ENCODE peak calls at places on chromosomes 11 and 22, in five cellular contexts. One of them, this sample, is unnamed. For H3K4me1, the result is how much of the 10 kb centered on the place peaks cover.

GRCh38 chr11:117881217-117881616 is 4.8 kb upstream of the FXYD6 start:
- DNase-seq in K562: no peak
- DNase-seq in A549: no peak
- DNase-seq in HepG2: no peak
- DNase-seq in GM12878: no peak
- DNase-seq in this sample: no peak

GRCh38 chr22:26669060-26669481 is 11.7 kb downstream of the MIAT start:
- DNase-seq in A549: peak
- DNase-seq in HepG2: peak
- DNase-seq in GM12878: no peak
- DNase-seq in K562: no peak
- DNase-seq in this sample: peak

GRCh38 chr11:119975561-119976152 is 162.3 kb downstream of the TRIM29 start:
- DNase-seq in A549: no peak
- DNase-seq in HepG2: no peak
- DNase-seq in GM12878: no peak
- DNase-seq in K562: no peak
- DNase-seq in this sample: no peak

GRCh38 chr22:38347944-38348750 is 30.9 kb upstream of the CSNK1E start:
- DNase-seq in K562: no peak
- DNase-seq in GM12878: no peak
- DNase-seq in A549: no peak
- DNase-seq in HepG2: no peak
- DNase-seq in this sample: no peak

GRCh38 chr11:35363246-35364100 is 55.9 kb downstream of the SLC1A2 start:
- DNase-seq in K562: no peak
- DNase-seq in GM12878: no peak
- DNase-seq in HepG2: no peak
- DNase-seq in A549: no peak
- DNase-seq in this sample: no peak

GRCh38 chr11:131889146-131889577 is 518.7 kb downstream of the NTM start:
- DNase-seq in HepG2: no peak
- DNase-seq in K562: no peak
- DNase-seq in GM12878: peak
- DNase-seq in A549: no peak
- DNase-seq in this sample: no peak

GRCh38 chr11:14270690-14271542 is 88.1 kb downstream of the RRAS2 start:
- DNase-seq in A549: no peak
- DNase-seq in GM12878: peak
- DNase-seq in K562: peak
- DNase-seq in HepG2: no peak
- DNase-seq in this sample: no peak

GRCh38 chr22:37517826-37518450 is 1.3 kb downstream of the CARD10 start:
- DNase-seq in A549: no peak
- DNase-seq in GM12878: no peak
- DNase-seq in HepG2: no peak
- DNase-seq in K562: no peak
- DNase-seq in this sample: no peak

GRCh38 chr11:86174101-86175046 is 70.2 kb upstream of the EED start:
- DNase-seq in GM12878: no peak
- DNase-seq in K562: peak
- DNase-seq in A549: peak
- DNase-seq in HepG2: peak
- DNase-seq in this sample: peak

GRCh38 chr11:110410638-110411037 is 19.1 kb upstream of the FDX1 start:
- DNase-seq in HepG2: no peak
- DNase-seq in A549: no peak
- DNase-seq in GM12878: no peak
- DNase-seq in K562: no peak
- DNase-seq in this sample: no peak
- H3K4me3 ChIP-seq in HepG2: no peak
- H3K4me3 ChIP-seq in A549: no peak
- H3K4me3 ChIP-seq in GM12878: no peak
- H3K4me3 ChIP-seq in K562: no peak
- H3K4me3 ChIP-seq in this sample: no peak

GRCh38 chr11:32705309-32706033 is 89.0 kb downstream of the CCDC73 start:
- DNase-seq in K562: no peak
- DNase-seq in GM12878: no peak
- DNase-seq in A549: no peak
- DNase-seq in HepG2: no peak
- DNase-seq in this sample: no peak

GRCh38 chr11:32704261-32704660 is 90.2 kb downstream of the CCDC73 start:
- DNase-seq in HepG2: no peak
- DNase-seq in A549: no peak
- DNase-seq in K562: no peak
- DNase-seq in GM12878: no peak
- DNase-seq in this sample: no peak

GRCh38 chr11:32704775-32705174 is 89.7 kb downstream of the CCDC73 start:
- DNase-seq in A549: no peak
- DNase-seq in HepG2: no peak
- DNase-seq in K562: no peak
- DNase-seq in GM12878: no peak
- DNase-seq in this sample: no peak

GRCh38 chr11:32706985-32707736 is 87.3 kb downstream of the CCDC73 start:
- DNase-seq in A549: peak
- DNase-seq in GM12878: peak
- DNase-seq in K562: peak
- DNase-seq in HepG2: peak
- DNase-seq in this sample: peak
- TF ChIP-seq MYC in A549: no peak
- TF ChIP-seq MYC in GM12878: no peak
- TF ChIP-seq MYC in K562: no peak
- TF ChIP-seq MYC in HepG2: no peak
- TF ChIP-seq MYC in this sample: no peak

GRCh38 chr11:46290598-46291309 is 13.3 kb downstream of the CREB3L1 start:
- DNase-seq in A549: peak
- DNase-seq in HepG2: no peak
- DNase-seq in GM12878: no peak
- DNase-seq in K562: peak
- DNase-seq in this sample: no peak
- H3K4me1 ChIP-seq in A549: under half
- H3K4me1 ChIP-seq in HepG2: under half
- H3K4me1 ChIP-seq in GM12878: under half
- H3K4me1 ChIP-seq in K562: under half
- H3K4me1 ChIP-seq in this sample: under half

GRCh38 chr11:2149471-2150205 is 10.4 kb upstream of the IGF2 start:
- DNase-seq in GM12878: no peak
- DNase-seq in HepG2: no peak
- DNase-seq in A549: no peak
- DNase-seq in K562: no peak
- DNase-seq in this sample: no peak
- H3K4me3 ChIP-seq in GM12878: no peak
- H3K4me3 ChIP-seq in HepG2: no peak
- H3K4me3 ChIP-seq in A549: no peak
- H3K4me3 ChIP-seq in K562: no peak
- H3K4me3 ChIP-seq in this sample: no peak

GRCh38 chr22:22355233-22355834 is 110.7 kb downstream of the VPREB1 start:
- DNase-seq in GM12878: no peak
- DNase-seq in HepG2: no peak
- DNase-seq in K562: no peak
- DNase-seq in A549: no peak
- DNase-seq in this sample: no peak
- TF ChIP-seq MYC in GM12878: no peak
- TF ChIP-seq MYC in HepG2: no peak
- TF ChIP-seq MYC in K562: no peak
- TF ChIP-seq MYC in A549: no peak
- TF ChIP-seq MYC in this sample: no peak

GRCh38 chr22:40507491-40507890 is 129.0 kb downstream of the MRTFA start:
- DNase-seq in A549: no peak
- DNase-seq in HepG2: no peak
- DNase-seq in GM12878: no peak
- DNase-seq in K562: no peak
- DNase-seq in this sample: no peak
- H3K4me1 ChIP-seq in A549: half or more
- H3K4me1 ChIP-seq in HepG2: under half
- H3K4me1 ChIP-seq in GM12878: under half
- H3K4me1 ChIP-seq in K562: under half
- H3K4me1 ChIP-seq in this sample: under half

GRCh38 chr11:47592276-47592675 is 1.9 kb downstream of the C1QTNF4 start:
- DNase-seq in GM12878: no peak
- DNase-seq in HepG2: no peak
- DNase-seq in A549: no peak
- DNase-seq in K562: no peak
- DNase-seq in this sample: no peak

GRCh38 chr11:47593934-47594855 is at the start of gene C1QTNF4:
- DNase-seq in K562: no peak
- DNase-seq in A549: no peak
- DNase-seq in GM12878: no peak
- DNase-seq in HepG2: no peak
- DNase-seq in this sample: no peak

GRCh38 chr11:47592970-47593369 is 1.2 kb downstream of the C1QTNF4 start:
- DNase-seq in GM12878: no peak
- DNase-seq in HepG2: no peak
- DNase-seq in A549: no peak
- DNase-seq in K562: no peak
- DNase-seq in this sample: no peak

GRCh38 chr11:47595029-47595428 is 818 bp upstream of the C1QTNF4 start:
- DNase-seq in K562: no peak
- DNase-seq in A549: no peak
- DNase-seq in HepG2: no peak
- DNase-seq in GM12878: no peak
- DNase-seq in this sample: no peak

GRCh38 chr11:47593492-47593933 is 698 bp downstream of the C1QTNF4 start:
- DNase-seq in GM12878: no peak
- DNase-seq in A549: no peak
- DNase-seq in HepG2: no peak
- DNase-seq in K562: no peak
- DNase-seq in this sample: no peak
- H3K4me3 ChIP-seq in GM12878: no peak
- H3K4me3 ChIP-seq in A549: peak
- H3K4me3 ChIP-seq in HepG2: peak
- H3K4me3 ChIP-seq in K562: no peak
- H3K4me3 ChIP-seq in this sample: no peak

DNA sequence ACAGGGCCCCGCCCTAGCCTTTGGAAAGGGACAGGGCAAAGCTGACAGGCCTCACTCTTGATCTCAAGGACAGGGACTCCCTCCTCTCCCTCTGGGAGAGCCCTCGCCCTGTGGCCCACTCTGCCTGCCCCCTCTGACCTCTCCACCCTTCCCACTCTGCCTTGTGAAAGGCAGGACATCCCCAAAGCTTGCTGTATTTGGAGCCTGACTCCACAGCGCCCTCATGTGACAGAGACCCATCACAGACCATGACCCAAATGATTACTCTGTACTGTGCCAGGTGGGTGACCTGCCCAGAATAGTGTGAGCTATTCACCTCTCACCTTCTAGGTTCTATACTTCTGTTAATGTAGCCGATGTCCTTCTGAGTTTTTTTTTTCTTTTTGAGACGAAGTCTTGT is 18.8 kb downstream of the P2RY2 start:
- DNase-seq in K562: peak
- DNase-seq in GM12878: no peak
- DNase-seq in A549: peak
- DNase-seq in HepG2: peak
- DNase-seq in this sample: peak
- TF ChIP-seq MYC in K562: no peak
- TF ChIP-seq MYC in GM12878: no peak
- TF ChIP-seq MYC in A549: no peak
- TF ChIP-seq MYC in HepG2: no peak
- TF ChIP-seq MYC in this sample: no peak

GRCh38 chr22:31088233-31088986 is 7.3 kb downstream of the SMTN start:
- DNase-seq in GM12878: no peak
- DNase-seq in A549: no peak
- DNase-seq in HepG2: no peak
- DNase-seq in K562: no peak
- DNase-seq in this sample: no peak
- H3K4me1 ChIP-seq in GM12878: under half
- H3K4me1 ChIP-seq in A549: under half
- H3K4me1 ChIP-seq in HepG2: under half
- H3K4me1 ChIP-seq in K562: under half
- H3K4me1 ChIP-seq in this sample: under half